ENCODE peak calls at places on chromosome 20, in ten cellular contexts. R is heart left ventricle, P is H54, E is transverse colon, H is spleen, V is HCT116, Y is body of pancreas, L is A549, C is vagina, G is tibial nerve. K is an unnamed sample.

GRCh38 chr20:40186826-40187225 is 502.2 kb downstream of the MAFB start:
- DNase-seq in E (no peak), V (no peak), P (no peak), L (no peak), C (no peak), Y (no peak), R (no peak), G (no peak), H (no peak), K (no peak)

GRCh38 chr20:52190437-52191131 is 995 bp downstream of the ZFP64 start:
- DNase-seq in Y (peak; percentile 23), L (peak; percentile 73), R (peak; percentile 58), V (peak; percentile 6), G (peak; percentile 6), C (no peak), P (peak; percentile 47), E (peak; percentile 68), H (no peak), K (peak; percentile 53)

GRCh38 chr20:31673943-31674463 is 36.3 kb downstream of the COX4I2 start:
- DNase-seq in R (no peak), H (no peak), G (no peak), C (no peak), E (no peak), P (no peak), L (no peak), V (no peak), Y (no peak), K (no peak)

GRCh38 chr20:59933296-59933848 is at the start of gene SYCP2:
- DNase-seq in P (no peak), H (peak; percentile 86), Y (peak; percentile 61), R (peak; percentile 74), C (no peak), V (no peak), G (no peak), E (peak; percentile 28), L (peak; percentile 41), K (no peak)

GRCh38 chr20:19688031-19688806 is 69.8 kb upstream of the RIN2 start:
- DNase-seq in Y (peak; percentile 76), G (peak; percentile 73), E (peak; percentile 78), C (no peak), P (peak; percentile 88), R (peak; percentile 86), H (no peak), V (peak; percentile 34), L (peak; percentile 89), K (no peak)

GRCh38 chr20:30594112-30594511 is 663.4 kb upstream of the DEFB115 start:
- DNase-seq in Y (no peak), E (no peak), P (no peak), R (no peak), V (no peak), H (no peak), G (no peak), L (no peak), C (no peak), K (no peak)

GRCh38 chr20:34516874-34517542 is 786 bp downstream of the DYNLRB1 start:
- DNase-seq in G (no peak), V (no peak), C (no peak), E (peak; percentile 29), R (no peak), H (peak; percentile 80), Y (no peak), P (no peak), L (no peak), K (peak; percentile 31)

GRCh38 chr20:18906046-18906445 is 92.5 kb downstream of the SCP2D1 start:
- DNase-seq in Y (no peak), E (no peak), V (no peak), C (peak; percentile 82), L (no peak), R (no peak), G (no peak), H (no peak), P (no peak), K (no peak)

GRCh38 chr20:50895111-50895830 is 36.0 kb downstream of the ADNP start:
- DNase-seq in H (peak; percentile 37), E (no peak), G (no peak), C (no peak), P (no peak), L (no peak), R (no peak), V (no peak), Y (no peak), K (no peak)
- TF ChIP-seq POLR2A in H (no peak), E (no peak), G (no peak), C (no peak), P (no peak), L (no peak), R (no peak), V (no peak), Y (no peak), K (peak; percentile 32)

GRCh38 chr20:53609501-53610445 is 16.1 kb upstream of the ZNF217 start:
- DNase-seq in E (peak; percentile 66), G (no peak), L (peak; percentile 57), C (peak; percentile 83), P (no peak), Y (peak; percentile 46), V (no peak), R (peak; percentile 45), H (peak; percentile 90), K (no peak)
- TF ChIP-seq POLR2A in E (no peak), G (no peak), L (no peak), C (no peak), P (no peak), Y (no peak), V (peak; percentile 28), R (no peak), H (no peak), K (peak; percentile 34)

DNA sequence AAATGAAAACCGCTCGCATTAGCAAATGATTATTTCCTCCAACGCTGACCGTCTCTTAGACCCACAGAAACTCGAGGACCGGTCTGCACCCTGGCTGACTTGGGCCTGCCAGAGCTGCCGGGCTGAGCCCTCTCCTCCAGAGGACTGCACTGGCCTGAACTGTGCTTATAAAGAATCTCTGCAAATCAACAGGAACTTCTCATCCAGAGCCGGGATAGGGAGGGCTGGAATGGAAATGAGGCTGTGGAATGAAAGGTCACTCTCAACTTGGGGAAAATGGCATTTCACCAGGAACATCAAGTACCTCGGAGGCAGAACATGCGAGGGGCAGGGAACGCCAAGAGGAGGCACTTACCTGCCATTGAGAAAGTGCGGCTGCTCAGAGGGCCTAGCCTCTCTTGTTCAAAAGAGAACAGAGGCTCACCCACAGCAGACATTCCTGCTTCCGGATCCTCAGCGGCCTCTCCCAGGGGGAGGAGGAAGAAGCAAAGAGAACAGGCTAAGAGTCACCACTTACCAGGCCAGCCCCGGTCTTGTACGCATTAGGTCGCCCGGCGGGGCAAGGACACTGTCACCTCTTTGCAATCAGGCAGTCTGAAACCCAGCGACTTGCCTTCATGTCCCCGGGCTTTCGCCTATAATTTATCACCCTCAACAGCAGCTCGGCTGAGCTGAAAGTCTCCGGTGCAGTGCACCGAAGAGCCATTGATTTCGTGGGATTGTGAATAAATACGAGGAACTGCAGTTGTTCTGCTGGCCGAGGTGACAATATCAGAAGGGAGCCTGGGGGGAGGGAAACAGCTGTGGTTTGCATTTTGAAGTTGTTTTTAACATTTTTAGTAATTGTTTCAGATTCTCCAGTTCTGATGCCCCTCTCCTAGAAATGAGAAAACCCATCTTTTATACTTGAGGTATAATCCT is 37.6 kb downstream of the ZMYND8 start:
- DNase-seq in H (peak; percentile 84), E (peak; percentile 78), R (peak; percentile 83), G (peak; percentile 78), C (peak; percentile 98), L (peak; percentile 49), V (no peak), P (no peak), Y (peak; percentile 75), K (no peak)
- TF ChIP-seq POLR2A in H (peak; percentile 50), E (peak; percentile 82), R (no peak), G (peak; percentile 84), C (no peak), L (no peak), V (no peak), P (no peak), Y (peak; percentile 71), K (no peak)

GRCh38 chr20:50192364-50193168 is 1.9 kb downstream of the CEBPB start:
- DNase-seq in C (peak; percentile 93), V (peak; percentile 65), H (peak; percentile 93), L (peak; percentile 87), E (peak; percentile 85), R (peak; percentile 90), P (peak; percentile 76), Y (peak; percentile 94), G (peak; percentile 75), K (peak; percentile 76)
- TF ChIP-seq POLR2A in C (no peak), V (no peak), H (no peak), L (no peak), E (no peak), R (no peak), P (peak; percentile 33), Y (peak; percentile 74), G (no peak), K (no peak)

DNA sequence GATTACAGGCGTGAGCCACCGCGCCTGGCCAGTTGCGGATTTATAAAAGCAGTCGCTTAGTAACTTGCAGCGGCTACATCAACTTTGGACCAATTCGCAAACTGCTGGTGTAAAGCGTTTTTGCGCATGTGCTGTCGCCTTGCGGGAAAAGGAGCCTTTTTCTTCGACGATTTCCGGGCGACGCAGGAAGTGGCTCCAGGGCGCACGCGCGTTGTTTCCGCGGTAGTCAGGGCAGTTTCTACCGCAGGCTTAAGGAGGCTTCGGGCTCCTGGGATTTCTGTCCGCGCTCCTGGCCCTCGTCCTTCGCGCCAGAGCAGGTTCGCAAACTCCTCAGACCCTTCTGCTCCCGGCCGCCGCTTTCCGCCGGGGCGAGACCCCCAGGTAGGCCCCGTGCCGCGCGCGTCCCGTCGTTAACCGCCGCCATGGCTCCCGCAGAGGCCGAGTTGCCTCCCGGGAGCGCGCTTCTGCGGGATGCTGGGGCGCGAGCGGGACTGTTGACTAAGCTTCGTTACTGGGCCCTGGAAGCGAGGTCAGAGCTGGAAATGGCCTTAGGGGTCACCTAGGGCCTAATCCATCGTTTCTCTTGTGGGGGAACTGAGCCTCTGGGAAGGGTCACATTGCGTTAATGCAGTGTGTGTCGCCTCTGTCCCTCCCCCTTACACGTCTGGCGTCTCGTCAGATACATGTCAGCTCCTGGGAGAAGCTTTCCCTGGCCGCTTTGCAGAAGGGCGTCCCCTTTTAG is at the start of gene RAE1:
- DNase-seq in E (peak; percentile 94), R (peak; percentile 94), C (peak; percentile 92), H (peak; percentile 96), Y (peak; percentile 92), P (peak; percentile 88), V (peak; percentile 89), L (peak; percentile 68), G (peak; percentile 80), K (peak; percentile 76)
- TF ChIP-seq POLR2A in E (peak; percentile 47), R (no peak), C (no peak), H (no peak), Y (peak; percentile 65), P (peak; percentile 76), V (peak; percentile 49), L (peak; percentile 73), G (peak; percentile 55), K (peak; percentile 88)

DNA sequence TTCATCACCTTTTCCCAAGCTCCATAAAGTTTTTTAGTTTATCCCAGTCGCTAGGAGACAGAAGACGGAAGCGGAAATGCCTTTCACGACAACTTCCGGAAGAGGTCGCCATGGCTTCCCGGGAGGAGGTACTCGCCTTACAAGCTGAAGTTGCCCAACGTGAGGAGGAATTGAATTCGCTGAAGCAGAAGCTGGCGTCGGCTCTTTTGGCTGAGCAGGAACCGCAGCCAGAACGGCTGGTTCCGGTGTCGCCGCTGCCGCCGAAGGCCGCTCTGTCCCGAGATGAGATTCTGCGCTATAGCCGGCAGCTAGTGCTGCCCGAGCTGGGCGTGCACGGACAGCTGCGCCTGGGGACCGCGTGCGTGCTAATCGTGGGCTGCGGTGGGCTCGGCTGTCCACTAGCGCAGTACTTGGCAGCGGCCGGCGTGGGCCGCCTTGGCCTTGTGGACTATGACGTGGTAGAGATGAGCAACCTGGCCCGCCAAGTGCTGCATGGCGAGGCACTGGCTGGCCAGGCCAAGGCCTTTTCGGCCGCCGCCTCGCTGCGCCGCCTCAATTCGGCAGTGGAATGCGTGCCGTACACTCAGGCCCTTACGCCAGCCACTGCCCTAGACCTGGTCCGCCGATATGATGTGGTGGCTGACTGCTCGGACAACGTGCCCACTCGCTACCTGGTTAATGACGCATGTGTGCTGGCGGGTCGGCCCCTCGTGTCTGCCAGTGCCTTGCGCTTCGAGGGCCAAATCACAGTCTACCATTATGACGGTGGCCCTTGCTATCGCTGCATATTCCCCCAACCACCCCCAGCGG is at the start of gene MOCS3:
- DNase-seq in L (peak; percentile 81), V (peak; percentile 90), G (no peak), R (peak; percentile 87), Y (peak; percentile 89), E (peak; percentile 87), P (peak; percentile 67), H (peak; percentile 92), C (peak; percentile 89), K (peak; percentile 71)
- TF ChIP-seq POLR2A in L (no peak), V (no peak), G (no peak), R (no peak), Y (no peak), E (no peak), P (no peak), H (no peak), C (no peak), K (no peak)